ENCODE peak calls at places on chromosome 22, in five cellular contexts. U is IMR-90, I is H1, B is mesenchymal stem cell, X is H9. S is an unnamed sample.
A peak's percentile ranks its signal among the peaks of the same experiment; 100 is the strongest.

GRCh38 chr22:49925525-49926128 is 7.2 kb downstream of the CRELD2 start:
- DNase-seq in U (no peak), I (no peak), B (no peak), X (no peak), S (no peak)

GRCh38 chr22:30894371-30894740 is 74.2 kb downstream of the MORC2 start:
- DNase-seq in U (no peak), I (no peak), B (no peak), X (no peak), S (no peak)

GRCh38 chr22:22691716-22692701 is 47.6 kb downstream of the GGTLC2 start:
- DNase-seq in U (no peak), I (no peak), B (no peak), X (no peak), S (no peak)

GRCh38 chr22:24935771-24936483 is 10.6 kb downstream of the LHFPL7 start:
- DNase-seq in U (no peak), I (no peak), B (no peak), X (no peak), S (no peak)

GRCh38 chr22:44307509-44308169 is 5.1 kb downstream of the SHISAL1 start:
- DNase-seq in U (peak; percentile 19), I (no peak), B (peak; percentile 16), X (no peak), S (no peak)

GRCh38 chr22:42972592-42973535 is 42.1 kb downstream of the PACSIN2 start:
- DNase-seq in U (no peak), I (no peak), B (peak; percentile 21), X (no peak), S (no peak)

GRCh38 chr22:35154937-35155387 is 89.0 kb downstream of the ISX start:
- DNase-seq in U (peak; percentile 35), I (peak; percentile 81), B (peak; percentile 50), X (peak; percentile 93), S (peak; percentile 56)

GRCh38 chr22:17213976-17214375 is 5.3 kb downstream of the ADA2 start:
- DNase-seq in U (peak; percentile 3), I (no peak), B (no peak), X (peak; percentile 62), S (no peak)

GRCh38 chr22:28883917-28884753 is 763 bp downstream of the ZNRF3 start:
- DNase-seq in U (peak; percentile 44), I (no peak), B (peak; percentile 43), X (peak; percentile 66), S (peak; percentile 21)

GRCh38 chr22:50342651-50343540 is at the start of gene PPP6R2:
- DNase-seq in U (peak; percentile 35), I (no peak), B (peak; percentile 79), X (peak; percentile 78), S (peak; percentile 79)

GRCh38 chr22:46453829-46454220 is 83.6 kb downstream of the CELSR1 start:
- DNase-seq in U (no peak), I (no peak), B (no peak), X (no peak), S (no peak)

GRCh38 chr22:43101306-43101705 is 9.2 kb upstream of the BIK start:
- DNase-seq in U (no peak), I (no peak), B (peak; percentile 64), X (no peak), S (no peak)

GRCh38 chr22:22424210-22424800 is 84.2 kb downstream of the ZNF280B start:
- DNase-seq in U (no peak), I (no peak), B (no peak), X (peak; percentile 64), S (no peak)

GRCh38 chr22:17724678-17725464 is 49.4 kb downstream of the BID start:
- DNase-seq in U (no peak), I (no peak), B (no peak), X (no peak), S (no peak)

GRCh38 chr22:44191036-44191454 is 10.3 kb downstream of the PARVG start:
- DNase-seq in U (no peak), I (no peak), B (no peak), X (no peak), S (no peak)

GRCh38 chr22:43404673-43405385 is 7.0 kb upstream of the MPPED1 start:
- DNase-seq in U (no peak), I (no peak), B (no peak), X (no peak), S (no peak)

GRCh38 chr22:30940655-30941362 is 27.8 kb downstream of the MORC2 start:
- DNase-seq in U (no peak), I (no peak), B (no peak), X (no peak), S (no peak)

DNA sequence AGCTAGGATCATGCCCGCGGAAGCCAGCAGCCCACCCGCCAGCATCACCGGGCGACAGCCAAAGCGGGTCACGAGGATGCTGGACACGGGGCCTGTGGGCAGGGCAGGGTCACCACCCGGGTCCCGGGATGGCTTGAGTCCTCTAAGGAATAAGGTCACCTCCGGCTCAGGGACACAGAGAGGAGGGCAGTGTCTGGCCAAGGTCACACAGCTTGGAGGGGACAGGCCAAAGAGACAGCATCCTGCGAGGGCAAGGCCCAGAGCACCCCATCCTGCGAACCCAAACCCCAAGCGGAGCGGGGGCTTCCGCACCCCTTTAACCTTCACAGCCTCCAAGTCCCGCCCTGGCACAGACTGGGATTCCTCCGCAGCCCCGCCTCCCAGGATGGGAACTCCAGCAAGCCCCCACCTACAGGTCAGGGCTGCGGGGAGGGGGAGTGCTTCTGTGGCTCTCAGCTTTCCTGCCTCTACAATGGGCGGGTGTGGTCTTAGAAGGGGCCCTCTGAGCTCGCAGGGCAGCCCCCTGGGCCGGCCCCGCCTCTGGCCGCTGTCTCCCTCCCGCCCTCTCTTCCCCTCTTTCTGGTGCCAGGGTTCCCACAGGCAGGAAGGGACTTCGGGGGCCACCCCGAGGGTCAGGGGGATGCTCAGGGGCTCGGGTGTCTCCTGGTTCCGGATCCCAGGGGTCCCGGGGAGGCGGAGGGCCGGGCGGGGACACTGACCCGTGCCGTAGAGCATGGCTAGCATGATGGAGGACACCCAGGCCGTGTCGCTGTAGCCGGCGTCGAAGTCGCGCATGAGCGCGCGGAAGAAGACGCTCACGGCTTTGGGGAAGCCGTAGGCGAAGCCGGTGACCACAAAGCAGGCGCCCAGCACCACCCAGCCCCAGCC is 1.8 kb downstream of the SLC16A8 start:
- DNase-seq in U (no peak), I (no peak), B (no peak), X (no peak), S (no peak)
- H3K4me2 ChIP-seq in U (no peak overlapping the region), I (peak overlapping the region; percentile 80), B (peak overlapping the region; percentile 78), X (no peak overlapping the region), S (peak overlapping the region; percentile 11)

GRCh38 chr22:39471421-39472141 is 14.8 kb downstream of the MGAT3 start:
- DNase-seq in U (peak; percentile 51), I (no peak), B (peak; percentile 76), X (no peak), S (no peak)

GRCh38 chr22:39473856-39474255 is 17.0 kb downstream of the MGAT3 start:
- DNase-seq in U (no peak), I (no peak), B (no peak), X (no peak), S (no peak)

GRCh38 chr22:39474351-39474991 is 17.7 kb downstream of the MGAT3 start:
- DNase-seq in U (peak; percentile 18), I (peak; percentile 47), B (peak; percentile 40), X (peak; percentile 86), S (no peak)

GRCh38 chr22:39470462-39471335 is 13.9 kb downstream of the MGAT3 start:
- DNase-seq in U (no peak), I (no peak), B (no peak), X (no peak), S (no peak)

DNA sequence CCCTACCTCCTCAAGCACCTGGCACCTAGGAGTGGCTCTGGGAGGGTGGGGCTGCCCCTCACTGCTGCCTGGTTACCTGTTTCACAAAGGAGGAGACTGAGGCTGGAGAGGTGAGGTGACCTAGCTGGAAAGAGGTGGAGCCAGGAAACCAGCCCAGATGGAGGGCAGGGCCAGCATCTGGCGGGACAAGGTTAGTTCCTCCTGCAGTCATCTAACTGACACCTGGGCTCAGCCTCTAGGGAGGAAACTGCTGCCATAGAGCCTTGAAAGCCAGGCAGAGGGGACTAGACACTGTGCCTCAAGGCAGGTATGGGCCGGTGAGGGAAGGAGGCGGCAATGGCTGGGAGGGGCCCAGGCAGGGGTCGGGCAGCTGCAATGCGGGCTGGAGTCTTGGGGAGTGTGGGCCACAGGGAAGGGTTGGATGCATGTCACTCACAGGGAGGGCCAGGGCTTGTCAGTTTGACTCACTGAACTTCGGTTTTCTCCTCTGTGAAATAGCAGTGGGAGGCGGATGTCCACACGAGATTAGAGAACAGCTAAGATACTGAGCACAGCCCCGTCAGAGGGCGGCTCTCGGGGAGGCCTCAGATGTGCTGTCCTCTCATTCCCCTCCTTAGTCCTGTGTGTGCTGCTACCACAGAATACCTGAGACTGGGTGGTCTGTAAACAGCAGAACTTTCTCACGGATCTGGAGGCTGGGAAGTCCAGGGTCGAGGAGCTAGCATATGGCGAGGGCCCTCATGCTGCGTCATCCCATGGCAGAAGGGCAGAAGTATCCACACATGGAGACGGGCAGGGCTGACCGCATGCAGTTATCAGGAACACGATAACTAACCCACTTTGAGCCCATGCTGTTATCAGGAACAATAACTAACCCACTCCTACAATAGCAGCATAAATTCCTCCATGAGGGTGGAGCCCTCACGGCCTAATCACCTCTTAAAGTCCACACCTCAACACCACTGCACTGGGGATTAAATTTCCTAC is 16.1 kb downstream of the MGAT3 start:
- DNase-seq in U (no peak), I (no peak), B (no peak), X (peak; percentile 57), S (no peak)
- H4K91ac ChIP-seq in U (peak overlapping the region; percentile 77), I (peak overlapping the region; percentile 17), B (peak overlapping the region; percentile 95), X (no peak overlapping the region), S (no peak overlapping the region)

GRCh38 chr22:26663374-26663923 is 6.1 kb downstream of the MIAT start:
- DNase-seq in U (no peak), I (no peak), B (no peak), X (no peak), S (no peak)

GRCh38 chr22:26658161-26658560 is 773 bp downstream of the MIAT start:
- DNase-seq in U (no peak), I (no peak), B (no peak), X (no peak), S (no peak)

GRCh38 chr22:26658671-26659478 is 1.5 kb downstream of the MIAT start:
- DNase-seq in U (peak; percentile 97), I (peak; percentile 85), B (peak; percentile 92), X (peak; percentile 96), S (peak; percentile 72)

GRCh38 chr22:26662160-26662559 is 4.8 kb downstream of the MIAT start:
- DNase-seq in U (no peak), I (no peak), B (no peak), X (no peak), S (no peak)

DNA sequence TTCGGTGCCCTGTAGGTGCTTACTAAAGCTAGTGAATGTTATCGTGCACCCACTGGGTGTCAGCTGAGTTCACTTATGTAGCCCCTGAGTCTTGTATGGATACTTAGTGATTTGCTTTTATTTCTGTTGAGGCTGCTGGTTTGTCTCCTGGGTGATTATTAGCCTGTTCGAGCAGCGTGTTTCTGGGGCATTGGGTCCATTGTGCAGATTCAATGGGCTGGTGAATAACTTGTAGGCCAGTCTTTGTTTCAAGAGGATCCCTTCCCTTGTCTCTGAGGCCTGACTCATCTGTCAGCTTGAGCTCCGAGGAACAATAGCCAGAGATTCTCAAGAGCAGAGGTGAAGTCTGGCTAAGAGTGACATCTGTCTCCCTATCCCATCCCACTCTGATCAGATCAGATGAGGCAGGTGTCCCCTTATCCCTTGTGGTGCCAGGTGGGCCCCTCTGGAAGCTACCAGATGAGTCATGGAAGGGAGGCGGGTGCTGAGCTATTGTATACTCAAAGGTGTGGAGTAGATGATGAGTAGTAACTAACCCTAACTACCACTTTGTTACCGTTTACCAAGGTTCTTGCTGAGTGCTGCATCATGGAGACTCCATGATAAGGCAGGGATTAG is 3.7 kb downstream of the MIAT start:
- DNase-seq in U (no peak), I (no peak), B (no peak), X (no peak), S (peak; percentile 80)
- H2BK15ac ChIP-seq in U (no peak overlapping the region), I (peak overlapping the region; percentile 81), B (no peak overlapping the region), X (no peak overlapping the region), S (no peak overlapping the region)

GRCh38 chr22:23720855-23721254 is 30.0 kb downstream of the RGL4 start:
- DNase-seq in U (no peak), I (no peak), B (no peak), X (no peak), S (no peak)
- H3K4me2 ChIP-seq in U (no peak overlapping the region), I (no peak overlapping the region), B (no peak overlapping the region), X (no peak overlapping the region), S (no peak overlapping the region)